ENCODE peak calls at places on chromosomes 2 and 18, in six cellular contexts. B is A549, K is K562, A is GM12878, S is endothelial cell of umbilical vein, J is NB4. M is an unnamed sample.

GRCh38 chr2:229543176-229543873 is 171.0 kb downstream of the DNER start:
- DNase-seq in B (no peak), K (no peak), A (no peak), S (no peak), J (no peak), M (no peak)

GRCh38 chr2:195486987-195487644 is 169.9 kb upstream of the SLC39A10 start:
- DNase-seq in B (peak; percentile 67), K (peak; percentile 89), A (no peak), S (no peak), J (peak; percentile 98), M (no peak)

GRCh38 chr2:113920996-113921395 is 31.1 kb downstream of the ACTR3 start:
- DNase-seq in B (no peak), K (no peak), A (no peak), S (no peak), J (no peak), M (no peak)

GRCh38 chr2:205409403-205409802 is 272.9 kb upstream of the NRP2 start:
- DNase-seq in B (no peak), K (no peak), A (no peak), S (peak; percentile 48), J (no peak), M (no peak)

GRCh38 chr2:96952976-96953610 is 33.3 kb downstream of the FAM178B start:
- DNase-seq in B (no peak), K (no peak), A (no peak), S (no peak), J (no peak), M (no peak)

GRCh38 chr2:160205511-160205910 is 5.4 kb upstream of the ITGB6 start:
- DNase-seq in B (peak; percentile 96), K (no peak), A (no peak), S (peak; percentile 97), J (no peak), M (peak; percentile 36)

GRCh38 chr2:19807866-19808265 is 93.9 kb downstream of the TTC32 start:
- DNase-seq in B (no peak), K (no peak), A (no peak), S (no peak), J (no peak), M (no peak)

GRCh38 chr2:176398783-176399182 is 129.5 kb downstream of the MTX2 start:
- DNase-seq in B (no peak), K (no peak), A (no peak), S (no peak), J (no peak), M (no peak)

GRCh38 chr2:230798769-230799399 is 65.9 kb upstream of the ITM2C start:
- DNase-seq in B (peak; percentile 45), K (peak; percentile 50), A (no peak), S (peak; percentile 74), J (peak; percentile 77), M (peak; percentile 63)

GRCh38 chr2:230564805-230565779 is 147.6 kb upstream of the CAB39 start:
- DNase-seq in B (no peak), K (peak; percentile 5), A (no peak), S (no peak), J (peak; percentile 71), M (no peak)

GRCh38 chr2:140808816-140809215 is 1322.0 kb downstream of the LRP1B start:
- DNase-seq in B (peak; percentile 32), K (no peak), A (no peak), S (peak; percentile 4), J (peak; percentile 12), M (peak; percentile 8)

GRCh38 chr2:234497592-234498023 is 727 bp upstream of the ARL4C start:
- DNase-seq in B (no peak), K (no peak), A (no peak), S (no peak), J (no peak), M (no peak)

GRCh38 chr18:43719264-43719795 is 442.0 kb upstream of the SYT4 start:
- DNase-seq in B (no peak), K (no peak), A (no peak), S (no peak), J (no peak), M (no peak)

GRCh38 chr2:74292752-74293151 is 50.5 kb downstream of the SLC4A5 start:
- DNase-seq in B (peak; percentile 35), K (no peak), A (no peak), S (no peak), J (no peak), M (peak; percentile 82)

GRCh38 chr2:179532890-179533289 is 268.3 kb upstream of the SESTD1 start:
- DNase-seq in B (no peak), K (no peak), A (no peak), S (no peak), J (no peak), M (peak; percentile 86)

GRCh38 chr18:78069784-78070664 is 820.4 kb downstream of the GALR1 start:
- DNase-seq in B (no peak), K (no peak), A (no peak), S (no peak), J (no peak), M (no peak)

GRCh38 chr2:42371621-42372473 is 10.8 kb upstream of the COX7A2L start:
- DNase-seq in B (no peak), K (no peak), A (no peak), S (no peak), J (no peak), M (no peak)

GRCh38 chr18:75154259-75154658 is 54.7 kb downstream of the PTGR3 start:
- DNase-seq in B (no peak), K (no peak), A (no peak), S (no peak), J (no peak), M (no peak)

GRCh38 chr2:15782769-15783294 is 157.5 kb upstream of the MYCN start:
- DNase-seq in B (no peak), K (no peak), A (no peak), S (no peak), J (no peak), M (no peak)

GRCh38 chr2:95158891-95159619 is 593 bp downstream of the ZNF514 start:
- DNase-seq in B (peak; percentile 51), K (peak; percentile 65), A (no peak), S (peak; percentile 49), J (peak; percentile 62), M (peak; percentile 13)

GRCh38 chr2:105517814-105518705 is 119.2 kb upstream of the FHL2 start:
- DNase-seq in B (no peak), K (no peak), A (no peak), S (peak; percentile 21), J (no peak), M (no peak)
- TF ChIP-seq MYC in B (no peak), K (no peak), A (no peak), S (no peak), J (no peak), M (no peak)

GRCh38 chr2:233064526-233065199 is 4.5 kb downstream of the INPP5D start:
- DNase-seq in B (no peak), K (no peak), A (no peak), S (no peak), J (no peak), M (no peak)

GRCh38 chr2:233063976-233064411 is 3.9 kb downstream of the INPP5D start:
- DNase-seq in B (no peak), K (no peak), A (no peak), S (no peak), J (no peak), M (peak; percentile 58)

GRCh38 chr2:233063269-233063975 is 3.3 kb downstream of the INPP5D start:
- DNase-seq in B (no peak), K (no peak), A (peak; percentile 87), S (no peak), J (peak; percentile 37), M (peak; percentile 96)

GRCh38 chr2:233068762-233069418 is 8.7 kb downstream of the INPP5D start:
- DNase-seq in B (no peak), K (no peak), A (no peak), S (no peak), J (no peak), M (no peak)

DNA sequence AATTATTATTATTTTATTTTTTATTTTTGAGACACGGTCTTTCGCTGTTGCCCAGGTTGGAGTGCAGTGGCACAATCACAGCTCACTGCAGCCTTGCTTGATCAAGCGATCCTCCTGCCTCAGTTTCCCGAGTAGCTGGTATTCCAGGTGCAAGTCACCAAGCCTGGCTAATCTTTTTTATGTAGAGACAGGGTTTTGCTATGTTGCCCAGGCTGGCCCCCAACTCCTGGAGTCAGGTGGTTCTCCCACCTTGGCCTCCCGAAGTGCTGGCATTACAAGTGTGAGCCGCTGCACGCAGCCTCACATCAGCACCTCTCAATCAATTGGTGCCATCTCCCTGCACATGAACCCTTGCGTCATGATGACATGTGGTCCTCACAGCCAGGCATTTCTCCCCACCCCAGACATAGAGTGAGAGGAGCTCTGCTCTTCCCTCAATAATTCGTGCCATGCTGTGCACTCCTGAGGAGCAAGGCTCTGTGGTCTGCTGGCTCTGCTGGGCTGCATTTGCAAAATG is 5.9 kb downstream of the INPP5D start:
- DNase-seq in B (no peak), K (no peak), A (no peak), S (no peak), J (no peak), M (no peak)
- TF ChIP-seq MYC in B (no peak), K (no peak), A (no peak), S (no peak), J (no peak), M (no peak)

GRCh38 chr2:201939366-201939985 is 94.2 kb upstream of the FZD7 start:
- DNase-seq in B (no peak), K (no peak), A (no peak), S (no peak), J (no peak), M (no peak)
- TF ChIP-seq MYC in B (no peak), K (no peak), A (no peak), S (no peak), J (no peak), M (no peak)

DNA sequence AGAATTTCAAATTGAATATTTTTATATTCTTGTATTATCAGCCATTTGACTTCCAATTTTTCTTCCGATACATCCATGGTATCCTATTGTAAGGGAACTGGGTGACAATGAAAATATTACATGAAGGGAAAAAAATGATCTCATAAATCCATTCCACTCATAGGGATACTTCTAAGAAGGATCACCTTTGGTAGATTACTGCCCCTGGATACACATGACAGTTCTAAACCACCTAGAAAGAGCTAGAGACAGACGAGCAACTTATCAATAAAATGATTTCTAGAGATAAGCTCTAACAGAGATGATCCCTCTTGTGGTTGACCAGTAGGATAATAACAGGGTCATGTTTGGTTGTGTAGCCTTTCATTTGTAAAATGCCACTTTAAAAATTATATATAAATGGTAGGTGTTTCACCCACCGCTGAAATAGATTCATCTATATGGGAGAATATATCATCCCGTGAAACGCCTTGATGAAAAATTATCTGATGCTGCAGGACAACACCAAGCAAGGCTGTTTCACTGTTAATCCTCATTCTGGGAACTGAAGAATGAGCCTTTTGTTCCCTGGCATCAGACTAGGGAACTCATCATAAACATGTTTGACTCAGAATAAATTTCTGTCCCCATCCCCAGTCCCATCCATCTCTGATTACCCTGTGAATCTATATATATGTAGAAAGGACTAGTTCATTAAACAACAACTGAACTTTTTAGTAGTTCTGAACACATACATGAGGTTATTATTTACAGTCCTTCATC is 180.0 kb downstream of the TCF4 start:
- DNase-seq in B (no peak), K (no peak), A (no peak), S (no peak), J (no peak), M (no peak)
- TF ChIP-seq MYC in B (no peak), K (no peak), A (no peak), S (no peak), J (no peak), M (no peak)